ENCODE peak calls at places on chromosomes 11 and 22, in ten cellular contexts. T is naive thymus-derived CD4-positive, alpha-beta T cell; Z is activated T-helper 9 cell treated with anti-CD3 and anti-CD28 coated beads, Interleukin-2, amount 50 U/mL, for 16 hours; X is H1; G is HT-29; P is CD8-positive, alpha-beta memory T cell; C is substantia nigra; U is iris pigment epithelial cell; J is mucosa of gallbladder; I is activated CD8-positive, alpha-beta memory T cell treated with anti-CD3 and anti-CD28 coated beads for 1 hour. A is an unnamed sample.

GRCh38 chr22:23243859-23244689 is 63.8 kb downstream of the BCR start:
- DNase-seq in T (no peak), Z (no peak), X (no peak), G (no peak), P (no peak), C (no peak), U (no peak), J (no peak), I (no peak), A (no peak)

GRCh38 chr11:65471410-65471762 is 27.5 kb upstream of the MALAT1 start:
- DNase-seq in T (no peak), Z (no peak), X (peak; percentile 66), G (peak; percentile 83), P (no peak), C (peak; percentile 71), U (peak; percentile 86), J (no peak), I (no peak), A (no peak)

GRCh38 chr11:60942207-60942606 is 9.8 kb downstream of the SLC15A3 start:
- DNase-seq in T (no peak), Z (no peak), X (no peak), G (no peak), P (no peak), C (no peak), U (no peak), J (no peak), I (no peak), A (no peak)

GRCh38 chr22:39234867-39235687 is 9.7 kb downstream of the PDGFB start:
- DNase-seq in T (no peak), Z (no peak), X (no peak), G (peak; percentile 14), P (no peak), C (no peak), U (no peak), J (peak; percentile 88), I (no peak), A (no peak)

GRCh38 chr11:56841210-56841810 is 92.8 kb upstream of the OR9G4 start:
- DNase-seq in T (no peak), Z (no peak), X (peak; percentile 62), G (peak; percentile 81), P (no peak), C (peak; percentile 6), U (peak; percentile 56), J (peak; percentile 43), I (no peak), A (peak; percentile 33)

GRCh38 chr22:41638124-41638523 is 17.0 kb downstream of the XRCC6 start:
- DNase-seq in T (no peak), Z (no peak), X (no peak), G (no peak), P (no peak), C (no peak), U (no peak), J (no peak), I (no peak), A (no peak)

GRCh38 chr11:199782-200181 is 6.9 kb downstream of the SCGB1C1 start:
- DNase-seq in T (no peak), Z (no peak), X (peak; percentile 45), G (peak; percentile 14), P (no peak), C (no peak), U (no peak), J (peak; percentile 9), I (no peak), A (no peak)

GRCh38 chr22:45298934-45299505 is 10.7 kb upstream of the FAM118A start:
- DNase-seq in T (no peak), Z (no peak), X (no peak), G (no peak), P (no peak), C (no peak), U (no peak), J (no peak), I (no peak), A (no peak)

A was measured in iPS DF 6.9.